ENCODE peak calls at places on chromosomes 2 and 18, in four cellular contexts. Y is Kasumi-1, Z is HEK293T, E is SHP77. B is an unnamed sample.

GRCh38 chr2:80778704-80779103 is 474.2 kb upstream of the LRRTM1 start:
- DNase-seq in E (no peak), Y (no peak), Z (no peak), B (no peak)

GRCh38 chr2:5042666-5043440 is 649.3 kb upstream of the SOX11 start:
- DNase-seq in Z (no peak), E (no peak), Y (no peak), B (no peak)

GRCh38 chr18:78822886-78823285 is 156.7 kb upstream of the SALL3 start:
- DNase-seq in Z (no peak), E (no peak), Y (no peak), B (no peak)

GRCh38 chr2:69465513-69466456 is 28.6 kb upstream of the NFU1 start:
- DNase-seq in E (no peak), Z (no peak), Y (no peak), B (no peak)

GRCh38 chr2:158618859-158619490 is 162.2 kb downstream of the PKP4 start:
- DNase-seq in Y (no peak), Z (no peak), E (no peak), B (no peak)

GRCh38 chr2:21422050-21422449 is 298.3 kb downstream of the TDRD15 start:
- DNase-seq in Y (no peak), E (peak), Z (peak), B (no peak)

GRCh38 chr18:62282188-62282629 is 42.9 kb upstream of the TNFRSF11A start:
- DNase-seq in Z (no peak), E (no peak), Y (no peak), B (no peak)

GRCh38 chr2:235113854-235114253 is 162.0 kb downstream of the SH3BP4 start:
- DNase-seq in Y (no peak), Z (no peak), E (no peak), B (no peak)

B was measured in T-helper 9 cell.